ENCODE peak calls at places on chromosome 15, in five cellular contexts. G is C1 segment of cervical spinal cord, V is mucosa of descending colon, O is H7, A is cardiac fibroblast. U is an unnamed sample.

GRCh38 chr15:78968539-78969271 is 23.9 kb upstream of the CTSH start:
- DNase-seq in G (no peak), V (no peak), O (no peak), A (no peak), U (no peak)

GRCh38 chr15:22786868-22787698 is 639 bp downstream of the NIPA1 start:
- DNase-seq in G (peak; percentile 43), V (peak; percentile 64), O (peak; percentile 84), A (no peak), U (peak; percentile 11)

GRCh38 chr15:69997701-69998273 is 99.9 kb downstream of the TLE3 start:
- DNase-seq in G (peak; percentile 1), V (peak; percentile 85), O (no peak), A (peak; percentile 68), U (no peak)

GRCh38 chr15:84947947-84948830 is 33.5 kb upstream of the PDE8A start:
- DNase-seq in G (no peak), V (no peak), O (no peak), A (peak; percentile 83), U (peak; percentile 97)

GRCh38 chr15:62250176-62250575 is 85.1 kb upstream of the C2CD4B start:
- DNase-seq in G (peak; percentile 33), V (no peak), O (no peak), A (no peak), U (no peak)

GRCh38 chr15:24878153-24878552 is 76.6 kb upstream of the SNRPN start:
- DNase-seq in G (peak; percentile 36), V (peak; percentile 22), O (no peak), A (peak; percentile 33), U (no peak)

GRCh38 chr15:63436872-63437375 is 55.3 kb upstream of the CA12 start:
- DNase-seq in G (peak; percentile 40), V (peak; percentile 82), O (no peak), A (peak; percentile 89), U (peak; percentile 87)

GRCh38 chr15:96381463-96381862 is 51.0 kb downstream of the NR2F2 start:
- DNase-seq in G (no peak), V (no peak), O (no peak), A (no peak), U (no peak)

GRCh38 chr15:54033954-54034458 is 55.8 kb downstream of the UNC13C start:
- DNase-seq in G (no peak), V (no peak), O (no peak), A (no peak), U (no peak)

GRCh38 chr15:81398456-81398855 is 24.4 kb upstream of the TMC3 start:
- DNase-seq in G (no peak), V (no peak), O (no peak), A (no peak), U (no peak)

GRCh38 chr15:29102911-29103824 is 166.5 kb downstream of the NSMCE3 start:
- DNase-seq in G (no peak), V (peak; percentile 6), O (no peak), A (peak; percentile 18), U (no peak)

GRCh38 chr15:57415559-57415958 is 39.3 kb downstream of the CGNL1 start:
- DNase-seq in G (no peak), V (no peak), O (no peak), A (peak; percentile 27), U (no peak)

GRCh38 chr15:43465105-43465504 is 27.9 kb downstream of the TP53BP1 start:
- DNase-seq in G (no peak), V (no peak), O (no peak), A (peak; percentile 67), U (peak; percentile 89)

U was measured in HCEC 1CT.